ENCODE peak calls at places on chromosomes 7 and 10, in ten cellular contexts. Y is hepatocyte, D is A673, V is bronchial epithelial cell, C is fibroblast of villous mesenchyme, G is neural progenitor cell, X is AG10803, T is cardiac muscle cell, S is HCT116, O is endodermal cell. H is an unnamed sample.

GRCh38 chr10:77401681-77402080 is 235.9 kb downstream of the KCNMA1 start:
- DNase-seq in T (no peak), G (no peak), C (no peak), D (no peak), V (peak), S (no peak), Y (no peak), O (no peak), X (no peak), H (no peak)

GRCh38 chr10:100477970-100478369 is 15.2 kb downstream of the WNT8B start:
- DNase-seq in G (no peak), D (no peak), Y (no peak), X (no peak), C (no peak), S (no peak), O (no peak), T (no peak), V (no peak), H (no peak)

GRCh38 chr7:66076459-66077329 is 1.1 kb downstream of the ASL start:
- DNase-seq in T (no peak), D (no peak), G (no peak), X (no peak), C (no peak), V (no peak), S (no peak), O (no peak), Y (peak), H (no peak)

GRCh38 chr7:157877298-157877840 is 540.6 kb downstream of the DNAJB6 start:
- DNase-seq in O (no peak), X (no peak), V (no peak), S (no peak), D (no peak), G (no peak), Y (no peak), T (no peak), C (no peak), H (no peak)

GRCh38 chr10:77041636-77042258 is 595.9 kb downstream of the KCNMA1 start:
- DNase-seq in C (no peak), T (no peak), Y (no peak), D (peak), V (no peak), O (no peak), X (no peak), S (no peak), G (no peak), H (no peak)

GRCh38 chr7:4794591-4795350 is 19.3 kb downstream of the AP5Z1 start:
- DNase-seq in V (peak), O (peak), G (no peak), D (no peak), Y (no peak), X (peak), S (no peak), T (no peak), C (no peak), H (peak)

GRCh38 chr10:127117125-127117524 is 79.3 kb downstream of the INSYN2A start:
- DNase-seq in D (peak), S (no peak), V (peak), O (peak), C (peak), G (peak), X (peak), T (peak), Y (peak), H (peak)

GRCh38 chr10:97278491-97278989 is 13.9 kb downstream of the ARHGAP19 start:
- DNase-seq in D (peak), C (peak), V (peak), G (peak), O (no peak), T (peak), Y (peak), S (peak), X (peak), H (peak)

GRCh38 chr10:78935697-78936407 is 132.9 kb upstream of the ZMIZ1 start:
- DNase-seq in X (no peak), S (no peak), T (no peak), D (no peak), Y (no peak), O (no peak), C (no peak), G (no peak), V (no peak), H (no peak)

GRCh38 chr7:5408777-5409176 is 14.9 kb downstream of the TNRC18 start:
- DNase-seq in V (peak), D (no peak), X (peak), Y (no peak), G (no peak), O (no peak), C (peak), S (no peak), T (no peak), H (peak)

GRCh38 chr7:155214328-155214986 is 83.2 kb upstream of the INSIG1 start:
- DNase-seq in V (peak), Y (peak), O (no peak), S (no peak), D (no peak), G (no peak), C (peak), X (peak), T (no peak), H (no peak)

GRCh38 chr7:116142850-116143249 is 67.5 kb upstream of the TES start:
- DNase-seq in X (no peak), S (no peak), T (no peak), O (no peak), C (no peak), D (no peak), Y (no peak), G (no peak), V (no peak), H (no peak)

GRCh38 chr7:47232751-47233412 is 349.0 kb downstream of the TNS3 start:
- DNase-seq in O (no peak), G (no peak), X (peak), C (no peak), V (no peak), T (no peak), D (no peak), Y (no peak), S (no peak), H (peak)

GRCh38 chr7:22488643-22489462 is 11.1 kb downstream of the STEAP1B start:
- DNase-seq in V (peak), D (peak), G (peak), C (peak), S (peak), Y (peak), X (peak), O (peak), T (peak), H (peak)

GRCh38 chr7:105677803-105678583 is 96.7 kb upstream of the EFCAB10 start:
- DNase-seq in D (peak), C (no peak), V (no peak), G (no peak), X (peak), T (peak), S (no peak), Y (no peak), O (no peak), H (no peak)

GRCh38 chr10:51341216-51341615 is 266.9 kb downstream of the PRKG1 start:
- DNase-seq in S (no peak), D (no peak), Y (no peak), X (no peak), V (peak), G (no peak), C (no peak), T (no peak), O (no peak), H (peak)

GRCh38 chr10:129968937-129969527 is 5.0 kb upstream of the EBF3 start:
- DNase-seq in D (peak), Y (peak), G (peak), V (no peak), O (peak), T (peak), C (peak), X (peak), S (no peak), H (no peak)

GRCh38 chr10:42951486-42952251 is 125.2 kb upstream of the RET start:
- DNase-seq in V (no peak), S (no peak), Y (peak), G (peak), T (peak), O (peak), D (no peak), X (no peak), C (no peak), H (no peak)

GRCh38 chr7:103729026-103729425 is 260.4 kb downstream of the RELN start:
- DNase-seq in V (no peak), S (no peak), X (no peak), T (no peak), G (no peak), D (no peak), Y (no peak), C (no peak), O (no peak), H (peak)

GRCh38 chr7:121406-121805 is 71.0 kb upstream of the FAM20C start:
- DNase-seq in Y (peak), V (no peak), S (no peak), D (no peak), X (no peak), T (no peak), C (no peak), G (no peak), O (peak), H (no peak)

GRCh38 chr10:66321746-66322145 is 604.1 kb upstream of the LRRTM3 start:
- DNase-seq in Y (no peak), O (no peak), S (no peak), V (no peak), T (no peak), C (no peak), X (no peak), D (no peak), G (no peak), H (peak)

GRCh38 chr7:113891828-113892227 is 27.0 kb downstream of the PPP1R3A start:
- DNase-seq in C (no peak), D (no peak), T (no peak), X (peak), S (no peak), G (no peak), O (no peak), V (peak), Y (no peak), H (peak)

GRCh38 chr10:43202657-43203490 is 64.0 kb downstream of the RASGEF1A start:
- DNase-seq in Y (peak), D (no peak), X (no peak), V (peak), C (peak), G (peak), S (no peak), T (peak), O (peak), H (no peak)

GRCh38 chr10:70587045-70587658 is 15.4 kb downstream of the PRF1 start:
- DNase-seq in Y (no peak), G (no peak), C (no peak), X (no peak), S (no peak), D (no peak), V (no peak), T (no peak), O (no peak), H (no peak)

GRCh38 chr7:43870316-43870715 is 999 bp upstream of the MRPS24 start:
- DNase-seq in S (no peak), V (no peak), D (no peak), T (no peak), G (no peak), O (no peak), X (no peak), Y (no peak), C (peak), H (no peak)

GRCh38 chr10:4546500-4546899 is 279.5 kb upstream of the AKR1E2 start:
- DNase-seq in X (peak), D (no peak), O (no peak), G (no peak), C (peak), V (peak), S (peak), T (no peak), Y (peak), H (peak)

GRCh38 chr7:70712942-70713341 is 419.0 kb upstream of the GALNT17 start:
- DNase-seq in Y (no peak), D (no peak), V (no peak), X (no peak), T (no peak), O (no peak), S (no peak), G (no peak), C (no peak), H (no peak)

GRCh38 chr7:134643131-134643530 is 3.5 kb upstream of the BPGM start:
- DNase-seq in D (no peak), O (no peak), C (no peak), S (no peak), V (peak), T (no peak), G (no peak), X (no peak), Y (no peak), H (no peak)

GRCh38 chr7:134645935-134646334 is 718 bp upstream of the BPGM start:
- DNase-seq in O (no peak), X (peak), T (peak), Y (peak), D (peak), C (peak), V (peak), S (no peak), G (no peak), H (peak)

GRCh38 chr7:134648456-134648855 is 1.8 kb downstream of the BPGM start:
- DNase-seq in G (no peak), O (no peak), Y (no peak), D (no peak), V (no peak), S (no peak), T (no peak), X (no peak), C (no peak), H (no peak)

GRCh38 chr7:134646425-134647305 is at the start of gene BPGM:
- DNase-seq in O (peak), V (peak), X (peak), G (peak), Y (peak), C (peak), S (peak), T (peak), D (peak), H (peak)

GRCh38 chr7:134645478-134645877 is 1.2 kb upstream of the BPGM start:
- DNase-seq in C (no peak), Y (no peak), T (no peak), V (no peak), S (no peak), G (peak), O (no peak), X (no peak), D (no peak), H (no peak)
- H3K4me3 ChIP-seq in C (peak), Y (peak), T (peak), V (peak), S (peak), G (peak), O (peak), X (peak), D (peak), H (peak)

GRCh38 chr7:94908204-94909022 is 1.0 kb downstream of the PPP1R9A start:
- DNase-seq in G (peak), S (peak), T (peak), C (peak), O (peak), X (peak), D (peak), Y (peak), V (no peak), H (peak)

GRCh38 chr7:94909023-94909466 is 1.7 kb downstream of the PPP1R9A start:
- DNase-seq in O (no peak), D (no peak), Y (peak), C (no peak), G (no peak), V (no peak), X (no peak), T (no peak), S (no peak), H (peak)

GRCh38 chr7:94907026-94907419 is 371 bp upstream of the PPP1R9A start:
- DNase-seq in C (no peak), D (peak), T (no peak), G (no peak), V (no peak), X (no peak), O (no peak), Y (no peak), S (peak), H (peak)

GRCh38 chr7:94906035-94906796 is 1.2 kb upstream of the PPP1R9A start:
- DNase-seq in V (no peak), T (no peak), Y (peak), X (no peak), C (peak), O (no peak), S (no peak), G (no peak), D (no peak), H (no peak)

DNA sequence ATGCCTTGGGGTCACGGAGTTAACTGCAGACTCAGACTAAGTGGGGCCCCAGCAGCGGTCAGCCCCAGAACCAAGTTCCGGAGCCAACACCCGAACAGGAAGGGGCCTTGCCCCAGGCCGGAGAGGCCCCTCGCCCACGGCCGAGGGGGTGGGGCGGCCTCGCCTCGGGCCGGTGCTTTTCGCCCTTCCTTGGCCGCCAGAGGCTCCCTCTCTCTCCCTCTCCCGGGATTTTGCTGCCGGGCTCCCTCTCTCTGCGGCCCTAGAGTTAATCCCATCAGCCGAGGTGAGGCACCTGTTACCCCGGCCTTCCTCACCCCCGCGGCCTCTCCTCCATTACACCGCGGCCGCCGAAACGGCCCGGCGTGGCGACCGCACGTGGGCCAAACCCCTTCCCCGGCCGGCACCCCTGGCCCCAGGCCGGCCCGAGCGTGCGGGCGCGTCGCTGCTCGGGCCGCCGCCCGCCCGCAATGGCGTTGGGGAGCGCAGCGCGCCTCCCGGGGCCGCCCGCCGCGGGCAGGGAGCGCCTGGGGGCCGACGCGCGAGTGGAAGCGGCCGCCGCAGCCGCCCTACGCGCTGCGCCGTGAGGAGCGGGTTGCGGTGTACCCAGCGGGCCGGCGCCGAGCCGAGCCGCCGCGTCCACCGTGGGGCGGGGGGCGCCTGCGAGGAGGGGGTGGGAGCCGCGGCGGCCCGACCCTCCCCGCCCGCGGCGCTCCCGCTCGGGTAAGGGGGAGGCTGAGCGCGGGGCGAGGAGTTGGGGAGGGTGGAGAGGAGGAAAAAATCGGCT is at the start of gene PPP1R9A:
- DNase-seq in C (no peak), V (no peak), O (peak), Y (peak), T (peak), X (no peak), G (peak), S (peak), D (peak), H (peak)
- TF ChIP-seq CTCF in C (no peak), V (peak), O (peak), Y (peak), T (peak), X (no peak), G (peak), S (peak), D (peak), H (peak)

GRCh38 chr10:25017661-25018060 is 1.2 kb downstream of the THNSL1 start:
- DNase-seq in D (peak), C (no peak), X (no peak), T (no peak), G (no peak), S (no peak), V (no peak), Y (no peak), O (no peak), H (no peak)
- H3K4me3 ChIP-seq in D (peak), C (no peak), X (no peak), T (peak), G (peak), S (peak), V (no peak), Y (peak), O (peak), H (peak)

GRCh38 chr7:143504215-143504936 is 26.7 kb downstream of the TAS2R41 start:
- DNase-seq in T (no peak), G (no peak), O (no peak), Y (no peak), D (peak), S (no peak), V (no peak), C (no peak), X (no peak), H (no peak)

GRCh38 chr7:143505845-143506244 is 28.2 kb downstream of the TAS2R41 start:
- DNase-seq in G (no peak), C (no peak), O (no peak), V (peak), Y (no peak), D (no peak), T (no peak), S (no peak), X (no peak), H (no peak)

GRCh38 chr7:143507094-143507518 is 29.4 kb downstream of the TAS2R41 start:
- DNase-seq in T (no peak), C (no peak), D (no peak), Y (no peak), O (no peak), S (no peak), G (no peak), X (no peak), V (peak), H (no peak)

GRCh38 chr7:143503261-143503660 is 25.6 kb downstream of the TAS2R41 start:
- DNase-seq in V (no peak), T (no peak), Y (no peak), G (no peak), D (peak), S (no peak), C (no peak), X (no peak), O (no peak), H (no peak)

GRCh38 chr7:143504937-143505297 is 27.2 kb downstream of the TAS2R41 start:
- DNase-seq in G (no peak), D (peak), C (peak), S (no peak), T (no peak), X (no peak), O (no peak), V (no peak), Y (no peak), H (no peak)
- TF ChIP-seq CTCF in G (no peak), D (no peak), C (no peak), S (peak), T (peak), X (no peak), O (peak), V (no peak), Y (no peak), H (no peak)